ENCODE peak calls at places on chromosomes 4 and X, in ten cellular contexts. G is neural crest cell, N is AG10803, H is GM13977, S is dorsolateral prefrontal cortex, U is lung, L is choroid plexus epithelial cell, R is right lobe of liver, F is GM12865, C is IMR-90. I is an unnamed sample.

GRCh38 chrX:132958086-132958703 is at the start of gene HS6ST2:
- DNase-seq in R (no peak), F (no peak), H (no peak), C (no peak), N (no peak), U (no peak), S (no peak), G (peak), L (no peak), I (no peak)

GRCh38 chr4:55008166-55009056 is 117.0 kb downstream of the KDR start:
- DNase-seq in H (no peak), U (no peak), L (no peak), N (no peak), S (no peak), C (no peak), F (no peak), G (no peak), R (no peak), I (no peak)

GRCh38 chr4:110197421-110198398 is 705 bp downstream of the ELOVL6 start:
- DNase-seq in G (peak), C (peak), F (peak), L (peak), N (peak), H (peak), U (peak), S (peak), R (peak), I (no peak)

GRCh38 chr4:88143504-88143903 is 14.9 kb downstream of the ABCG2 start:
- DNase-seq in G (no peak), R (no peak), N (no peak), H (no peak), L (peak), C (peak), F (no peak), U (no peak), S (no peak), I (no peak)

GRCh38 chr4:13171292-13172057 is 312.7 kb downstream of the RAB28 start:
- DNase-seq in R (no peak), L (no peak), H (no peak), U (no peak), G (no peak), F (no peak), C (no peak), S (no peak), N (no peak), I (no peak)

GRCh38 chrX:135273162-135273561 is 21.3 kb downstream of the ETDA start:
- DNase-seq in G (no peak), U (no peak), C (no peak), R (no peak), L (no peak), S (no peak), H (no peak), N (no peak), F (no peak), I (no peak)

GRCh38 chr4:113433116-113433515 is 328.4 kb downstream of the CAMK2D start:
- DNase-seq in F (no peak), N (peak), R (no peak), G (no peak), L (no peak), C (no peak), S (no peak), U (no peak), H (no peak), I (no peak)

GRCh38 chr4:121789470-121789869 is 11.7 kb upstream of the EXOSC9 start:
- DNase-seq in C (peak), F (no peak), H (no peak), S (no peak), G (no peak), N (peak), L (no peak), U (no peak), R (no peak), I (no peak)

GRCh38 chr4:70818173-70818856 is 21.4 kb downstream of the GRSF1 start:
- DNase-seq in C (no peak), G (no peak), H (no peak), L (no peak), U (no peak), R (no peak), F (peak), S (no peak), N (no peak), I (no peak)

GRCh38 chr4:47222276-47222675 is 190.9 kb downstream of the GABRB1 start:
- DNase-seq in C (peak), H (no peak), F (no peak), L (peak), N (no peak), U (no peak), S (no peak), G (no peak), R (no peak), I (no peak)

GRCh38 chrX:44971674-44972073 is 98.7 kb downstream of the KDM6A start:
- DNase-seq in H (no peak), N (no peak), G (no peak), F (no peak), R (no peak), L (no peak), C (no peak), S (no peak), U (no peak), I (no peak)

GRCh38 chr4:104815593-104816156 is 321.0 kb upstream of the CXXC4 start:
- DNase-seq in H (no peak), L (no peak), U (no peak), R (no peak), F (peak), N (no peak), G (no peak), S (no peak), C (no peak), I (no peak)

GRCh38 chr4:40811886-40812857 is 62.4 kb downstream of the NSUN7 start:
- DNase-seq in G (no peak), C (peak), R (no peak), L (peak), F (no peak), U (no peak), N (peak), S (no peak), H (no peak), I (no peak)

GRCh38 chr4:3271131-3271530 is 21.7 kb upstream of the RGS12 start:
- DNase-seq in G (no peak), C (no peak), L (no peak), N (no peak), H (no peak), S (no peak), F (no peak), U (no peak), R (no peak), I (no peak)

GRCh38 chr4:139560396-139561084 is 4.5 kb upstream of the SETD7 start:
- DNase-seq in H (peak), L (peak), U (no peak), N (peak), G (no peak), C (no peak), S (peak), R (no peak), F (peak), I (no peak)

GRCh38 chr4:149700272-149700671 is 115.4 kb downstream of the IQCM start:
- DNase-seq in H (no peak), N (no peak), G (no peak), R (no peak), F (no peak), L (no peak), U (no peak), S (no peak), C (no peak), I (no peak)

GRCh38 chr4:145888393-145888792 is 50.2 kb downstream of the ZNF827 start:
- DNase-seq in L (no peak), F (no peak), S (no peak), C (no peak), G (no peak), N (no peak), H (no peak), R (no peak), U (no peak), I (no peak)

GRCh38 chr4:170193496-170193895 is 103.7 kb upstream of the AADAT start:
- DNase-seq in N (no peak), H (no peak), S (no peak), F (no peak), U (no peak), C (no peak), G (no peak), L (no peak), R (no peak), I (no peak)

GRCh38 chrX:41981481-41982013 is 58.2 kb upstream of the CASK start:
- DNase-seq in H (no peak), C (no peak), U (no peak), G (no peak), R (no peak), L (no peak), S (no peak), F (no peak), N (no peak), I (no peak)

GRCh38 chrX:33324099-33324498 is 112.8 kb upstream of the DMD start:
- DNase-seq in F (no peak), L (no peak), S (no peak), N (no peak), G (no peak), U (no peak), R (no peak), H (no peak), C (no peak), I (no peak)

GRCh38 chr4:174467107-174467506 is 55.2 kb downstream of the HPGD start:
- DNase-seq in C (no peak), G (no peak), R (no peak), N (no peak), U (no peak), L (no peak), F (no peak), S (no peak), H (no peak), I (no peak)

GRCh38 chr4:38815879-38816782 is 11.5 kb upstream of the TLR1 start:
- DNase-seq in N (no peak), H (peak), R (no peak), C (peak), F (peak), U (no peak), L (peak), G (no peak), S (no peak), I (no peak)

GRCh38 chrX:31213941-31214340 is 142.1 kb upstream of the FTHL17 start:
- DNase-seq in R (no peak), N (peak), C (peak), U (no peak), F (peak), G (no peak), L (peak), H (peak), S (no peak), I (no peak)

GRCh38 chrX:154775611-154776349 is 13.1 kb downstream of the DKC1 start:
- DNase-seq in H (no peak), L (peak), R (no peak), N (no peak), C (peak), S (no peak), U (no peak), F (peak), G (no peak), I (no peak)

GRCh38 chr4:127574643-127575042 is 58.1 kb upstream of the INTU start:
- DNase-seq in C (no peak), R (no peak), G (no peak), L (no peak), N (no peak), S (no peak), H (no peak), U (no peak), F (no peak), I (no peak)

GRCh38 chr4:174207370-174207769 is 76.1 kb downstream of the FBXO8 start:
- DNase-seq in L (no peak), N (peak), H (no peak), G (no peak), C (peak), F (no peak), U (no peak), R (no peak), S (no peak), I (no peak)

GRCh38 chrX:148930330-148930729 is 429.9 kb downstream of the AFF2 start:
- DNase-seq in L (no peak), H (no peak), R (no peak), N (no peak), U (no peak), C (no peak), S (no peak), F (no peak), G (no peak), I (no peak)

GRCh38 chrX:12309040-12309732 is 170.9 kb downstream of the FRMPD4 start:
- DNase-seq in H (no peak), N (no peak), L (no peak), C (no peak), F (no peak), S (no peak), R (no peak), U (no peak), G (no peak), I (no peak)

GRCh38 chr4:83657336-83657735 is 121.4 kb downstream of the GPAT3 start:
- DNase-seq in H (no peak), G (no peak), L (no peak), C (no peak), R (no peak), F (no peak), S (no peak), N (no peak), U (no peak), I (no peak)

GRCh38 chr4:2260336-2261109 is 1.4 kb downstream of the MXD4 start:
- DNase-seq in N (no peak), C (no peak), G (no peak), L (no peak), U (no peak), S (peak), F (no peak), H (no peak), R (peak), I (no peak)

GRCh38 chr4:6622744-6623143 is 17.7 kb upstream of the MRFAP1 start:
- DNase-seq in L (no peak), H (no peak), G (no peak), R (no peak), U (no peak), C (no peak), S (peak), F (no peak), N (no peak), I (no peak)

GRCh38 chr4:112231779-112232713 is at the start of gene AP1AR:
- DNase-seq in F (peak), C (peak), R (peak), G (peak), L (peak), U (peak), H (peak), N (peak), S (peak), I (peak)
- TF ChIP-seq CTCF in F (peak), C (peak), R (no peak), G (peak), L (peak), U (no peak), H (peak), N (peak), S (no peak), I (no peak)

DNA sequence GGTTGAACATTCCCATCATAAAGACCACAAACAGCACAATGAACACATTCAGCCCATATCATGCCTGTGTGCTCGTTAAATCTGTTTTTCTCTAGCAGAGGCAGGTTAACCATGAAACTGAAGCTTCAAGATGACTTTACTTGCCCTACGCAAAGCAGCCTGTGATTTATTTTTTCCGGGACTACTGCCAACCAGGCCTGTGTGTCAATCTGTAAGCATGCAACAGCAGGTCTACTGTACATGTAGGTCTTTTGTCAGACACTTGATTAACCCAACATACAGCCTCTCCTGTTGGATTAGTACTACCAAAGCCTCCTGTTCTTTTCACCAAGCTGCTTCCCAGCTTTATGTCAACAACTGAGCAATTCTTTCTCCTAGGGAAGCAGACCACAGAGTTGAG is 85.5 kb upstream of the ACSL1 start:
- DNase-seq in S (no peak), H (no peak), L (peak), N (peak), F (peak), G (no peak), U (no peak), R (no peak), C (peak), I (no peak)
- TF ChIP-seq CTCF in S (no peak), H (no peak), L (no peak), N (no peak), F (no peak), G (no peak), U (no peak), R (no peak), C (no peak), I (no peak)

DNA sequence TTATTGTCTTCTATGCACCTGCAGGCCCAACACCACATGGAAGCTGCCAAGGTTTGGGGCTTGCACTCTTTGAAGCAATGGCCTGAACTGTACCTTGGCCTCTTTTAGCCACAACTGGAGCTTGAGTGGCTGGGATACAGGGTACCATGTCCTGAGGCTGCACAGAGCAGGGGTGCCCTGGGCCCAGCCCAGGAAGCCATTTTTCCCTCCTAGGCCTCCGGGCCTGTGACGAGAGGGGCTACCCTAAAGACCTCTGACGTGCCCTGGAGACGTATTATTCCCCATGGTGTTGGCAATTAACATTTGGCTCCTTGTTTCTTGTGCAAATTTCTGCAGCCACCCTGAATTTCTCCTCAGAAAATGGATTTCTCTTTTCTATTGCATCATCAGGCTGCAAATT is 519.9 kb upstream of the MAGEB18 start:
- DNase-seq in U (no peak), N (no peak), F (no peak), H (no peak), S (no peak), R (no peak), G (no peak), L (no peak), C (no peak), I (no peak)
- TF ChIP-seq CTCF in U (no peak), N (no peak), F (no peak), H (no peak), S (no peak), R (no peak), G (no peak), L (no peak), C (no peak), I (no peak)

GRCh38 chrX:150690126-150690525 is 3.1 kb upstream of the MTMR1 start:
- DNase-seq in U (no peak), H (no peak), C (peak), L (peak), N (peak), S (no peak), F (no peak), G (no peak), R (no peak), I (no peak)

GRCh38 chrX:150692837-150693781 is at the start of gene MTMR1:
- DNase-seq in S (no peak), H (peak), L (no peak), U (no peak), F (peak), G (no peak), N (no peak), C (no peak), R (peak), I (peak)

GRCh38 chrX:150693782-150694574 is 782 bp downstream of the MTMR1 start:
- DNase-seq in L (peak), U (peak), S (no peak), F (peak), H (peak), C (peak), N (peak), G (no peak), R (peak), I (peak)

GRCh38 chrX:150694738-150695410 is 1.7 kb downstream of the MTMR1 start:
- DNase-seq in S (no peak), L (no peak), G (no peak), U (no peak), C (no peak), H (peak), R (no peak), F (peak), N (no peak), I (no peak)

DNA sequence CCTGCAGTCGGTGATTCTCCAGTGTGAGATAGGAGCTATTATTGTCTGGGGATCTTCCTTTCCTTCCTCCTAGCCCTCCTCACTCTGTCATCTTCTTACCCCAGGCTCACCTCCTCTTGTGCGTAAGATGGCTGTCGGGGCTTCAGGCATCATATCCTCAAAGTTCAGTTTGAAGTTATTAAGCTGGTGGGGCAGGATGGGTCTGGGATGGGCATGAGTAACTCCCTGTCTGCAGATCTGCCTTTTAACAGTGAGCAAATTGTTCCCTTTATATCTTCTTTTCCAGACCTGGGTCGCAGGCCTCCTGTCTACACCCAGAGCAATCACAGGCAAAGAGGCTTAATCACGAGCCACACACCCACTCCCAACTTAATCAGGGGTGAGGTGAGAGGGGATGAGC is 900 bp upstream of the MTMR1 start:
- DNase-seq in L (no peak), C (no peak), H (no peak), N (no peak), S (no peak), F (peak), U (no peak), R (no peak), G (no peak), I (no peak)
- TF ChIP-seq CTCF in L (no peak), C (no peak), H (no peak), N (no peak), S (no peak), F (no peak), U (no peak), R (no peak), G (no peak), I (no peak)

GRCh38 chr4:98530572-98530971 is 127.8 kb downstream of the TSPAN5 start:
- DNase-seq in S (no peak), G (no peak), L (peak), F (no peak), N (peak), C (no peak), U (no peak), H (no peak), R (no peak), I (no peak)
- TF ChIP-seq CTCF in S (no peak), G (no peak), L (no peak), F (no peak), N (no peak), C (no peak), U (no peak), H (no peak), R (no peak), I (no peak)

DNA sequence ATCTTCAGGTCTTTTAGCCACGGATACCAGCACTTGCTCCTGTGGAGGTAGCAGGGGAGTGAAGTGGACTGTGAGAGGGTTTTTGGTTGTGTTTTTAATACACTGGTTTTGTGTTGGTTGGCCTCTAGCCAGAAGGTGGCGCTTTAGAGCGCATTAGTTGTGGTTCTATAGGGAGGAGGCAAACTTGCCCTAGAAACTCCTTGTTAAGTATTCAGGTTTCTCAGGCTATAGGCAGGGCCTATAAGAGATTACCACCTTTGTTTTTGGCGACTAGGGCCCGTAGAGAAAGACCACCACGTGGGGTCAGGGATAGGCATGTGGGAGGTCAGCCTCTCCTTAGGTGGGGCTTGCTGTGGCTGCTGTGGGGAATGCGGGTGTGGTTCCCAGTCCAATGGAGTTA is 221.6 kb upstream of the SPANXN4 start:
- DNase-seq in N (no peak), S (no peak), G (no peak), F (peak), U (no peak), C (no peak), R (no peak), H (no peak), L (no peak), I (no peak)
- TF ChIP-seq CTCF in N (no peak), S (no peak), G (peak), F (peak), U (no peak), C (no peak), R (peak), H (peak), L (no peak), I (no peak)

DNA sequence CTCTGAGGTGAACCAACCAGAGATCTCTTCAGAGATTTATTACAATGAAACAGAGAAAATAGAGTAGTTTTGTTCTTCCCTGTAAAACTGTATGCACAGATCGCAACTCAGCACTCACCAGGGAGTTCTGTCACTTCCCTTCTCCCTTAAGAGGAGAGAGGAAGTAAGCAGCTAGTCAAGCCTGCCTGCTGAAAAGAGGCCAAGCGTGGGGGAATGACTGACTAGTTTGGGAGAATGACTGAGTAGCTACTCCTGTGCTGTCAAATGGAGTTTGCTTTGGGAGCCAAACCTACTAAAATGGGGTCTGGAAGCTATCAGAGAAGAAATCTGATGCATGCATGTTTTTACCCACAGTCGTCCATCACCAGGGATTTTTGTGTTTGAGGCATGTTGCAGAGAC is 54.5 kb upstream of the LHFPL1 start:
- DNase-seq in C (peak), H (no peak), R (no peak), U (no peak), N (peak), L (peak), F (no peak), G (no peak), S (no peak), I (no peak)
- TF ChIP-seq CTCF in C (no peak), H (no peak), R (no peak), U (no peak), N (no peak), L (no peak), F (no peak), G (no peak), S (no peak), I (no peak)

I was measured in D721Med.